ENCODE peak calls at places on chromosomes 3 and 15, in ten cellular contexts. One of them, this sample, is unnamed.

GRCh38 chr3:98777801-98778220 is 14.7 kb downstream of the ST3GAL6 start:
- DNase-seq in heart left ventricle: no peak
- DNase-seq in GM12878: no peak
- DNase-seq in GM23248: peak
- DNase-seq in heart right ventricle: no peak
- DNase-seq in CD8-positive, alpha-beta memory T cell: no peak
- DNase-seq in uterus: no peak
- DNase-seq in lung: no peak
- DNase-seq in A673: no peak
- DNase-seq in IMR-90: peak
- DNase-seq in this sample: peak

GRCh38 chr3:67292356-67293225 is 294.5 kb downstream of the KBTBD8 start:
- DNase-seq in heart left ventricle: no peak
- DNase-seq in GM12878: no peak
- DNase-seq in GM23248: peak
- DNase-seq in heart right ventricle: no peak
- DNase-seq in CD8-positive, alpha-beta memory T cell: no peak
- DNase-seq in uterus: no peak
- DNase-seq in lung: peak
- DNase-seq in A673: no peak
- DNase-seq in IMR-90: no peak
- DNase-seq in this sample: no peak

GRCh38 chr15:80072285-80072684 is 12.8 kb downstream of the ZFAND6 start:
- DNase-seq in heart left ventricle: peak
- DNase-seq in GM12878: peak
- DNase-seq in GM23248: peak
- DNase-seq in heart right ventricle: peak
- DNase-seq in CD8-positive, alpha-beta memory T cell: no peak
- DNase-seq in uterus: no peak
- DNase-seq in lung: no peak
- DNase-seq in A673: peak
- DNase-seq in IMR-90: peak
- DNase-seq in this sample: peak

GRCh38 chr3:45776611-45777010 is 19.7 kb downstream of the SLC6A20 start:
- DNase-seq in heart left ventricle: no peak
- DNase-seq in GM12878: no peak
- DNase-seq in GM23248: no peak
- DNase-seq in heart right ventricle: no peak
- DNase-seq in CD8-positive, alpha-beta memory T cell: no peak
- DNase-seq in uterus: no peak
- DNase-seq in lung: no peak
- DNase-seq in A673: no peak
- DNase-seq in IMR-90: no peak
- DNase-seq in this sample: no peak

GRCh38 chr15:63010920-63011693 is 31.4 kb upstream of the TPM1 start:
- DNase-seq in heart left ventricle: no peak
- DNase-seq in GM12878: no peak
- DNase-seq in GM23248: no peak
- DNase-seq in heart right ventricle: no peak
- DNase-seq in CD8-positive, alpha-beta memory T cell: no peak
- DNase-seq in uterus: no peak
- DNase-seq in lung: no peak
- DNase-seq in A673: no peak
- DNase-seq in IMR-90: no peak
- DNase-seq in this sample: no peak

GRCh38 chr3:52481819-52482521 is 13.2 kb upstream of the STAB1 start:
- DNase-seq in heart left ventricle: no peak
- DNase-seq in GM12878: no peak
- DNase-seq in GM23248: peak
- DNase-seq in heart right ventricle: no peak
- DNase-seq in CD8-positive, alpha-beta memory T cell: no peak
- DNase-seq in uterus: no peak
- DNase-seq in lung: no peak
- DNase-seq in A673: peak
- DNase-seq in IMR-90: peak
- DNase-seq in this sample: no peak

GRCh38 chr3:179949869-179950268 is 86.9 kb downstream of the PEX5L start:
- DNase-seq in heart left ventricle: no peak
- DNase-seq in GM12878: no peak
- DNase-seq in GM23248: no peak
- DNase-seq in heart right ventricle: no peak
- DNase-seq in CD8-positive, alpha-beta memory T cell: no peak
- DNase-seq in uterus: no peak
- DNase-seq in lung: no peak
- DNase-seq in A673: no peak
- DNase-seq in IMR-90: no peak
- DNase-seq in this sample: no peak

GRCh38 chr15:70185251-70185711 is 87.6 kb upstream of the TLE3 start:
- DNase-seq in heart left ventricle: no peak
- DNase-seq in GM12878: no peak
- DNase-seq in GM23248: no peak
- DNase-seq in heart right ventricle: no peak
- DNase-seq in CD8-positive, alpha-beta memory T cell: no peak
- DNase-seq in uterus: no peak
- DNase-seq in lung: no peak
- DNase-seq in A673: peak
- DNase-seq in IMR-90: no peak
- DNase-seq in this sample: no peak

GRCh38 chr15:90035095-90035834 is 34.1 kb downstream of the ZNF710 start:
- DNase-seq in heart left ventricle: peak
- DNase-seq in GM12878: no peak
- DNase-seq in GM23248: no peak
- DNase-seq in heart right ventricle: peak
- DNase-seq in CD8-positive, alpha-beta memory T cell: no peak
- DNase-seq in uterus: no peak
- DNase-seq in lung: peak
- DNase-seq in A673: no peak
- DNase-seq in IMR-90: peak
- DNase-seq in this sample: peak

GRCh38 chr3:54085936-54086335 is 36.4 kb upstream of the CACNA2D3 start:
- DNase-seq in heart left ventricle: no peak
- DNase-seq in GM12878: no peak
- DNase-seq in GM23248: no peak
- DNase-seq in heart right ventricle: no peak
- DNase-seq in CD8-positive, alpha-beta memory T cell: no peak
- DNase-seq in uterus: no peak
- DNase-seq in lung: no peak
- DNase-seq in A673: no peak
- DNase-seq in IMR-90: no peak
- DNase-seq in this sample: no peak

GRCh38 chr15:87211547-87211946 is 1045.0 kb downstream of the NTRK3 start:
- DNase-seq in heart left ventricle: no peak
- DNase-seq in GM12878: no peak
- DNase-seq in GM23248: no peak
- DNase-seq in heart right ventricle: no peak
- DNase-seq in CD8-positive, alpha-beta memory T cell: no peak
- DNase-seq in uterus: no peak
- DNase-seq in lung: no peak
- DNase-seq in A673: no peak
- DNase-seq in IMR-90: no peak
- DNase-seq in this sample: peak

DNA sequence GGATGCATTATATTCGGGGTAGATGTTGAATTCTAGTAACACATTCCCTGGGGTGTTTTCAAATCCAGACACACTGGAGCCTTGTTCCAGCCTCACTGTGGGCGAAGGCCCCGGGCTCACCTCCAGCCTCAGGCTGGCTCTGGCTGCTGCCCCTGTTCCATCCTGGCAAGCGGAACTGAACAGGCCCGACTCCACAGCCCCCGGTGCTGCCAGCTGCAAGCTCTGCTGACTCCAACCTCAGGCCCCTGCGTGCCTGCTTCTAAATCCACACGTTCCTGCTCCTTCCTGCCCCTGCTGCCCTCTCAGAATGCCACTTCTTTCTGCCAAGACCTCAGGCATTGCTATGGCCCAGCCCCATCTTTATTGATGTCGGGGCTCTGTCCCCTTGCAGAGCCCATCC is 90.6 kb downstream of the LIPC start:
- DNase-seq in heart left ventricle: no peak
- DNase-seq in GM12878: no peak
- DNase-seq in GM23248: peak
- DNase-seq in heart right ventricle: no peak
- DNase-seq in CD8-positive, alpha-beta memory T cell: no peak
- DNase-seq in uterus: no peak
- DNase-seq in lung: no peak
- DNase-seq in A673: no peak
- DNase-seq in IMR-90: no peak
- DNase-seq in this sample: no peak
- H3K27ac ChIP-seq in heart left ventricle: peak
- H3K27ac ChIP-seq in GM12878: no peak
- H3K27ac ChIP-seq in GM23248: peak
- H3K27ac ChIP-seq in heart right ventricle: peak
- H3K27ac ChIP-seq in CD8-positive, alpha-beta memory T cell: no peak
- H3K27ac ChIP-seq in uterus: no peak
- H3K27ac ChIP-seq in lung: no peak
- H3K27ac ChIP-seq in A673: no peak
- H3K27ac ChIP-seq in IMR-90: no peak
- H3K27ac ChIP-seq in this sample: peak

GRCh38 chr3:57787867-57788623 is 31.9 kb downstream of the SLMAP start:
- DNase-seq in heart left ventricle: no peak
- DNase-seq in GM12878: peak
- DNase-seq in GM23248: no peak
- DNase-seq in heart right ventricle: no peak
- DNase-seq in CD8-positive, alpha-beta memory T cell: no peak
- DNase-seq in uterus: no peak
- DNase-seq in lung: no peak
- DNase-seq in A673: peak
- DNase-seq in IMR-90: peak
- DNase-seq in this sample: peak
- H3K27ac ChIP-seq in heart left ventricle: no peak
- H3K27ac ChIP-seq in GM12878: peak
- H3K27ac ChIP-seq in GM23248: no peak
- H3K27ac ChIP-seq in heart right ventricle: no peak
- H3K27ac ChIP-seq in CD8-positive, alpha-beta memory T cell: no peak
- H3K27ac ChIP-seq in uterus: peak
- H3K27ac ChIP-seq in lung: no peak
- H3K27ac ChIP-seq in A673: no peak
- H3K27ac ChIP-seq in IMR-90: no peak
- H3K27ac ChIP-seq in this sample: peak

GRCh38 chr15:91609231-91609630 is 244.3 kb upstream of the SLCO3A1 start:
- DNase-seq in heart left ventricle: no peak
- DNase-seq in GM12878: no peak
- DNase-seq in GM23248: no peak
- DNase-seq in heart right ventricle: no peak
- DNase-seq in CD8-positive, alpha-beta memory T cell: no peak
- DNase-seq in uterus: no peak
- DNase-seq in lung: peak
- DNase-seq in A673: no peak
- DNase-seq in IMR-90: no peak
- DNase-seq in this sample: no peak
- H3K27ac ChIP-seq in heart left ventricle: no peak
- H3K27ac ChIP-seq in GM12878: no peak
- H3K27ac ChIP-seq in GM23248: no peak
- H3K27ac ChIP-seq in heart right ventricle: no peak
- H3K27ac ChIP-seq in CD8-positive, alpha-beta memory T cell: no peak
- H3K27ac ChIP-seq in uterus: no peak
- H3K27ac ChIP-seq in lung: no peak
- H3K27ac ChIP-seq in A673: no peak
- H3K27ac ChIP-seq in IMR-90: no peak
- H3K27ac ChIP-seq in this sample: no peak

GRCh38 chr3:187739125-187739560 is 6.1 kb downstream of the BCL6 start:
- DNase-seq in heart left ventricle: no peak
- DNase-seq in GM12878: no peak
- DNase-seq in GM23248: no peak
- DNase-seq in heart right ventricle: no peak
- DNase-seq in CD8-positive, alpha-beta memory T cell: no peak
- DNase-seq in uterus: no peak
- DNase-seq in lung: no peak
- DNase-seq in A673: no peak
- DNase-seq in IMR-90: no peak
- DNase-seq in this sample: no peak
- H3K27ac ChIP-seq in heart left ventricle: peak
- H3K27ac ChIP-seq in GM12878: no peak
- H3K27ac ChIP-seq in GM23248: peak
- H3K27ac ChIP-seq in heart right ventricle: peak
- H3K27ac ChIP-seq in CD8-positive, alpha-beta memory T cell: no peak
- H3K27ac ChIP-seq in uterus: peak
- H3K27ac ChIP-seq in lung: peak
- H3K27ac ChIP-seq in A673: peak
- H3K27ac ChIP-seq in IMR-90: peak
- H3K27ac ChIP-seq in this sample: no peak

This sample was measured in foreskin keratinocyte.